ENCODE peak calls at places on chromosome 17, in six cellular contexts. W is pancreas; J is cardiac fibroblast; U is NCI-H524; K is vagina; Y is activated T-helper 2 cell treated with anti-CD3 and anti-CD28 coated beads, Interferon-gamma antibody, Interleukin-2, Interleukin-4, amounts not matched to agents 10 μg/mL and 5 μg/mL and 100 μg/mL, durations not matched to agents 14 hours and 24 hours and 36 hours. S is an unnamed sample.

GRCh38 chr17:34305606-34306005 is 13.6 kb upstream of the CCL8 start:
- DNase-seq in W (no peak), J (peak; percentile 40), U (no peak), K (no peak), Y (no peak), S (no peak)

GRCh38 chr17:80986816-80987480 is 4.7 kb upstream of the CHMP6 start:
- DNase-seq in W (no peak), J (no peak), U (no peak), K (no peak), Y (no peak), S (no peak)

GRCh38 chr17:7137182-7137943 is 22.7 kb upstream of the ASGR2 start:
- DNase-seq in W (no peak), J (peak; percentile 10), U (no peak), K (no peak), Y (no peak), S (no peak)

GRCh38 chr17:10196936-10197335 is 1.5 kb downstream of the GAS7 start:
- DNase-seq in W (no peak), J (no peak), U (no peak), K (no peak), Y (no peak), S (no peak)

GRCh38 chr17:80938556-80938955 is 53.1 kb upstream of the CHMP6 start:
- DNase-seq in W (no peak), J (no peak), U (no peak), K (no peak), Y (peak; percentile 69), S (no peak)

GRCh38 chr17:13346996-13347762 is 254.6 kb downstream of the HS3ST3A1 start:
- DNase-seq in W (no peak), J (peak; percentile 81), U (no peak), K (no peak), Y (no peak), S (no peak)

GRCh38 chr17:76056882-76057281 is 15.4 kb downstream of the SRP68 start:
- DNase-seq in W (no peak), J (no peak), U (no peak), K (no peak), Y (no peak), S (no peak)

GRCh38 chr17:15475620-15476354 is 8.4 kb upstream of the CDRT4 start:
- DNase-seq in W (no peak), J (peak; percentile 85), U (no peak), K (no peak), Y (no peak), S (no peak)

GRCh38 chr17:59668816-59669215 is 38.4 kb downstream of the PTRH2 start:
- DNase-seq in W (no peak), J (peak; percentile 86), U (no peak), K (no peak), Y (no peak), S (no peak)

GRCh38 chr17:5381542-5381941 is 37.9 kb downstream of the NUP88 start:
- DNase-seq in W (no peak), J (peak; percentile 31), U (no peak), K (no peak), Y (no peak), S (no peak)

GRCh38 chr17:57092779-57093178 is 7.7 kb downstream of the AKAP1 start:
- DNase-seq in W (no peak), J (no peak), U (no peak), K (no peak), Y (no peak), S (no peak)

GRCh38 chr17:31494259-31495048 is 103.0 kb downstream of the RAB11FIP4 start:
- DNase-seq in W (no peak), J (no peak), U (peak; percentile 56), K (no peak), Y (peak; percentile 65), S (peak; percentile 44)

GRCh38 chr17:33140413-33141099 is 148.9 kb downstream of the SPACA3 start:
- DNase-seq in W (no peak), J (no peak), U (no peak), K (no peak), Y (no peak), S (no peak)

GRCh38 chr17:59219370-59219769 is 941 bp upstream of the GDPD1 start:
- DNase-seq in W (no peak), J (no peak), U (no peak), K (no peak), Y (no peak), S (no peak)

GRCh38 chr17:5500247-5500803 is 14.0 kb downstream of the MIS12 start:
- DNase-seq in W (no peak), J (peak; percentile 4), U (no peak), K (no peak), Y (no peak), S (no peak)

GRCh38 chr17:19533718-19534561 is at the start of gene SLC47A1:
- DNase-seq in W (peak; percentile 73), J (peak; percentile 40), U (no peak), K (no peak), Y (no peak), S (no peak)

GRCh38 chr17:49257296-49257695 is 26.7 kb upstream of the PHOSPHO1 start:
- DNase-seq in W (no peak), J (no peak), U (no peak), K (no peak), Y (no peak), S (no peak)

S was measured in stomach.